ENCODE peak calls at places on chromosomes 13 and 19, in four cellular contexts. One of them, this sample, is unnamed.

GRCh38 chr19:23709347-23709746 is 22.3 kb upstream of the ZNF675 start:
- DNase-seq in K562: no peak
- DNase-seq in IMR-90: no peak
- DNase-seq in GM12878: no peak
- DNase-seq in this sample: no peak

GRCh38 chr13:110405597-110406450 is 98.7 kb downstream of the COL4A2 start:
- DNase-seq in K562: no peak
- DNase-seq in IMR-90: peak; percentile 89
- DNase-seq in GM12878: no peak
- DNase-seq in this sample: no peak

GRCh38 chr19:10142701-10143375 is 23.1 kb upstream of the EIF3G start:
- DNase-seq in GM12878: no peak
- DNase-seq in K562: no peak
- DNase-seq in IMR-90: no peak
- DNase-seq in this sample: no peak

GRCh38 chr13:48018637-48019036 is 17.6 kb upstream of the SUCLA2 start:
- DNase-seq in GM12878: no peak
- DNase-seq in K562: no peak
- DNase-seq in IMR-90: no peak
- DNase-seq in this sample: no peak

GRCh38 chr13:113947321-113948033 is 26.4 kb downstream of the C13orf46 start:
- DNase-seq in IMR-90: peak; percentile 43
- DNase-seq in K562: peak; percentile 53
- DNase-seq in GM12878: no peak
- DNase-seq in this sample: no peak

GRCh38 chr19:16106121-16106520 is 5.6 kb upstream of the RAB8A start:
- DNase-seq in GM12878: no peak
- DNase-seq in K562: peak; percentile 26
- DNase-seq in IMR-90: peak; percentile 53
- DNase-seq in this sample: no peak

GRCh38 chr13:111491659-111492058 is 171.2 kb downstream of the TEX29 start:
- DNase-seq in GM12878: no peak
- DNase-seq in K562: no peak
- DNase-seq in IMR-90: no peak
- DNase-seq in this sample: no peak

GRCh38 chr19:45636275-45636674 is 2.9 kb downstream of the EML2 start:
- DNase-seq in IMR-90: no peak
- DNase-seq in K562: no peak
- DNase-seq in GM12878: no peak
- DNase-seq in this sample: no peak

GRCh38 chr13:110832205-110832479 is 82.7 kb downstream of the ANKRD10 start:
- DNase-seq in IMR-90: no peak
- DNase-seq in GM12878: no peak
- DNase-seq in K562: no peak
- DNase-seq in this sample: no peak

GRCh38 chr19:7743425-7743841 is 3.9 kb downstream of the CD209 start:
- DNase-seq in GM12878: peak; percentile 53
- DNase-seq in IMR-90: no peak
- DNase-seq in K562: no peak
- DNase-seq in this sample: no peak

GRCh38 chr13:99967498-99967883 is 4.1 kb downstream of the ZIC5 start:
- DNase-seq in GM12878: no peak
- DNase-seq in K562: no peak
- DNase-seq in IMR-90: no peak
- DNase-seq in this sample: peak; percentile 20

GRCh38 chr19:17706750-17707181 is 12.5 kb upstream of the MAP1S start:
- DNase-seq in GM12878: no peak
- DNase-seq in IMR-90: peak; percentile 39
- DNase-seq in K562: peak; percentile 95
- DNase-seq in this sample: peak; percentile 87

GRCh38 chr19:35571406-35571965 is 8.0 kb upstream of the ATP4A start:
- DNase-seq in IMR-90: no peak
- DNase-seq in K562: no peak
- DNase-seq in GM12878: no peak
- DNase-seq in this sample: no peak

GRCh38 chr19:39236527-39236926 is 8.3 kb downstream of the IFNL3 start:
- DNase-seq in K562: no peak
- DNase-seq in IMR-90: no peak
- DNase-seq in GM12878: no peak
- DNase-seq in this sample: no peak

GRCh38 chr19:15101479-15102082 is 5.6 kb upstream of the SYDE1 start:
- DNase-seq in IMR-90: peak; percentile 56
- DNase-seq in K562: peak; percentile 42
- DNase-seq in GM12878: no peak
- DNase-seq in this sample: peak; percentile 54

GRCh38 chr13:46903748-46904147 is 6.9 kb upstream of the HTR2A start:
- DNase-seq in IMR-90: peak; percentile 17
- DNase-seq in GM12878: no peak
- DNase-seq in K562: no peak
- DNase-seq in this sample: no peak

GRCh38 chr13:76878043-76878442 is 8.2 kb downstream of the KCTD12 start:
- DNase-seq in GM12878: no peak
- DNase-seq in IMR-90: no peak
- DNase-seq in K562: no peak
- DNase-seq in this sample: no peak

GRCh38 chr13:99425485-99426341 is 75.6 kb upstream of the TM9SF2 start:
- DNase-seq in GM12878: peak; percentile 90
- DNase-seq in K562: no peak
- DNase-seq in IMR-90: no peak
- DNase-seq in this sample: no peak

GRCh38 chr19:41276231-41276630 is 12.1 kb downstream of the HNRNPUL1 start:
- DNase-seq in K562: no peak
- DNase-seq in GM12878: no peak
- DNase-seq in IMR-90: peak; percentile 35
- DNase-seq in this sample: no peak

GRCh38 chr19:42251572-42251990 is 3.3 kb downstream of the ERF start:
- DNase-seq in K562: no peak
- DNase-seq in GM12878: no peak
- DNase-seq in IMR-90: no peak
- DNase-seq in this sample: no peak

GRCh38 chr13:36344173-36344572 is 2.0 kb downstream of the SPART start:
- DNase-seq in IMR-90: peak; percentile 70
- DNase-seq in K562: peak; percentile 19
- DNase-seq in GM12878: no peak
- DNase-seq in this sample: no peak

GRCh38 chr13:30159446-30159839 is 147.9 kb downstream of the KATNAL1 start:
- DNase-seq in IMR-90: peak; percentile 94
- DNase-seq in GM12878: no peak
- DNase-seq in K562: no peak
- DNase-seq in this sample: no peak

GRCh38 chr19:16024266-16025107 is 51.8 kb upstream of the TPM4 start:
- DNase-seq in IMR-90: no peak
- DNase-seq in GM12878: no peak
- DNase-seq in K562: no peak
- DNase-seq in this sample: peak; percentile 9

GRCh38 chr19:7909471-7910067 is 5.1 kb upstream of the TGFBR3L start:
- DNase-seq in GM12878: no peak
- DNase-seq in IMR-90: no peak
- DNase-seq in K562: no peak
- DNase-seq in this sample: no peak

GRCh38 chr19:14425696-14426138 is 6.6 kb upstream of the DDX39A start:
- DNase-seq in IMR-90: peak; percentile 91
- DNase-seq in GM12878: no peak
- DNase-seq in K562: peak; percentile 49
- DNase-seq in this sample: no peak

GRCh38 chr13:51585234-51585672 is 991 bp downstream of the WDFY2 start:
- DNase-seq in IMR-90: peak; percentile 24
- DNase-seq in GM12878: no peak
- DNase-seq in K562: no peak
- DNase-seq in this sample: no peak

GRCh38 chr13:106471957-106472543 is 63.4 kb downstream of the EFNB2 start:
- DNase-seq in GM12878: no peak
- DNase-seq in IMR-90: peak; percentile 91
- DNase-seq in K562: peak; percentile 10
- DNase-seq in this sample: peak; percentile 24

GRCh38 chr13:36549126-36549702 is 116.9 kb downstream of the CCNA1 start:
- DNase-seq in IMR-90: no peak
- DNase-seq in K562: no peak
- DNase-seq in GM12878: no peak
- DNase-seq in this sample: no peak

GRCh38 chr19:34502582-34503545 is 21.3 kb downstream of the WTIP start:
- DNase-seq in IMR-90: peak; percentile 33
- DNase-seq in K562: no peak
- DNase-seq in GM12878: no peak
- DNase-seq in this sample: peak; percentile 9

GRCh38 chr13:45361596-45362206 is 20.7 kb upstream of the TPT1 start:
- DNase-seq in IMR-90: peak; percentile 67
- DNase-seq in GM12878: no peak
- DNase-seq in K562: peak; percentile 32
- DNase-seq in this sample: no peak

GRCh38 chr13:98481511-98481951 is 95.4 kb downstream of the STK24 start:
- DNase-seq in IMR-90: peak; percentile 30
- DNase-seq in GM12878: no peak
- DNase-seq in K562: no peak
- DNase-seq in this sample: no peak

GRCh38 chr19:47704024-47704423 is 9.2 kb upstream of the EHD2 start:
- DNase-seq in IMR-90: peak; percentile 99
- DNase-seq in GM12878: no peak
- DNase-seq in K562: no peak
- DNase-seq in this sample: no peak

GRCh38 chr19:58497634-58498170 is 14.1 kb downstream of the SLC27A5 start:
- DNase-seq in GM12878: no peak
- DNase-seq in IMR-90: no peak
- DNase-seq in K562: no peak
- DNase-seq in this sample: no peak

GRCh38 chr19:58491393-58491792 is 15.2 kb downstream of the ZNF446 start:
- DNase-seq in IMR-90: no peak
- DNase-seq in GM12878: no peak
- DNase-seq in K562: no peak
- DNase-seq in this sample: no peak

GRCh38 chr19:58492265-58492664 is 16.1 kb downstream of the ZNF446 start:
- DNase-seq in IMR-90: no peak
- DNase-seq in K562: no peak
- DNase-seq in GM12878: no peak
- DNase-seq in this sample: no peak
- H3K9ac ChIP-seq in IMR-90: no peak overlapping the region
- H3K9ac ChIP-seq in K562: no peak overlapping the region
- H3K9ac ChIP-seq in GM12878: no peak overlapping the region
- H3K9ac ChIP-seq in this sample: no peak overlapping the region

DNA sequence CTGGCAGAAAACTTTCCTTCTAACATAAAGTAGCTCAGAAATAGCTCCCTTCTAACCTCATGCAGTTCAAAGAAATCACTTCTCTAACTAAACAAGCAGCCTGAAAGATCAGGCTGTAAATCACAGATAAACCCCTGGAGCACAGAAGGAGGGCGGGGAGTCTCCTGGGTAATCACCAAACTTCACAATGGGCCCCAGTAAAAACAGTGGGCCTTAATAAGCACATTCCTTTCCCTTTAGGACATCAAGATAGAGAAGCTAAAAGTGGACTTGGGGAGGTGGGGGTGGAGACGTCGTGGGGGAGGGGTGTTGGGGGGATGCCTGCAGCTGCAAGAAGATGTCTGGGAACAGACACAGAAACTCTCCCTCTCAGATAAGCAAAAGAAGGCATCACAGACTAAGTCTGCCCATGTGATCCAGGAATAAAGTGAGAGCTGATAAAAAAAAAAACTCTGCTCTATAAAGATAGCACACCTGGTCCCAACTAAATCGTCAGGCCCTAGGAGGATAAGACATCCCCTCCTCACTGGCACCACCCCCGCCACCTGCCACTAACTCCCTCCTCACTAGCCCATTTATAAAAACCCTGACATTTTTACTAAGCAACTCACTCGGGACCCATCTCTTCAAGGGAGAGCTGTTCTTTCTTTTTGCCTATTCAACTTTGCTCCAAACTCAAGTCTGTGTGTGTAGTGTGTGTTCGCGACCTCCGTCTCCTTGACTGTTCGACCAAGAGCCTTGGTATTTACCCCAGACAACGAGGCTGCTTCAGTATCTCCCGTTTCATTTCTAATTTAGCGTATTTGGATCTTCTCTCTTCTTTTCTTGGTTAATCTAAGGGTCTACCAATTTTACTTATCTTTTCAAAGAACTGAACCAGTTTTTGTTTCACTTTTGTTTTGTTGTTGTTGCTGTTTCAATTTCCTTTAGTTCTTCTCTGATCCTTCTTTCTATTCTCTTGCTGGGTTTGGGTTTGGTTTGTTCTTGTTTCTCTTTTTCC is 31.7 kb downstream of the DNAJC15 start:
- DNase-seq in IMR-90: peak; percentile 87
- DNase-seq in GM12878: no peak
- DNase-seq in K562: no peak
- DNase-seq in this sample: no peak
- TF ChIP-seq RCOR1 in IMR-90: no peak
- TF ChIP-seq RCOR1 in GM12878: no peak
- TF ChIP-seq RCOR1 in K562: no peak
- TF ChIP-seq RCOR1 in this sample: no peak

DNA sequence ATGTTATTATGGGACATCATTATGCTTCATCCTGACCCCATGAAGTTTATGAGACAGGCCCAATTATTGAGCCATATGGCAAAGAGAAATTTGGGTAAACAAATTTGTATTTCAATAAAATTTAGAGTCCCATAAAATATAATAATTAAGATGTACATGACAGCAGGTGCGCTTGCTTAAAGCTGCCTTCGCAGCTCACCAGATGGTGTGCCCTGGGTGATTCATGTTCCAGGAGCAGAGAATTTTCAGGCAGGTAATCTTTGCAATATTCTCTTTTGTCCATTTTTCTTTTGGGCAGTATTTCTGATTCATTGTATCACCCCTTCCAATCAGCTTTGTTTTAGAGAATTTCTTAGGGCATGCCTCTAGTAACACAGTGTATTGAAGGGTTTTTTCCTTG is 39.6 kb upstream of the WASF3 start:
- DNase-seq in IMR-90: no peak
- DNase-seq in GM12878: no peak
- DNase-seq in K562: no peak
- DNase-seq in this sample: no peak
- H3K9ac ChIP-seq in IMR-90: no peak overlapping the region
- H3K9ac ChIP-seq in GM12878: no peak overlapping the region
- H3K9ac ChIP-seq in K562: no peak overlapping the region
- H3K9ac ChIP-seq in this sample: no peak overlapping the region

DNA sequence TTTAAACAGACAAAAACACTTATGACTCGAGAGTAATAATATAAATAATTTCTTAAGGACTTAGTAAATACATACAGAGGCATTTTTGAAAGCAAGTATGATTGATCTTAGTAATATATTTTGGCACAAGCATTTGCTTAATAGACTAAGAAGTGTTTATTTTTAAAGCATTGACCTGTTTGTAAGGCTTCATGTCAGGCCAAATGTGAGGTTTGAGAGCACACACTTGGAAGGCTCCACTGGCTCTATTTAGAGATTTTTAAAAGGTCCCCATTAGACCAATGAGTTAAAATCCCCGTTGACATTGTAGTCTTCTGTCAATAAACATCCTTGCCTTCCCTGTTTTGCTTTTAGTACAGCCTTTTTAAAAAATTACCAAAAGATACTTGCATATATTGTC is 50.4 kb downstream of the ATP8A2 start:
- DNase-seq in K562: no peak
- DNase-seq in GM12878: no peak
- DNase-seq in IMR-90: no peak
- DNase-seq in this sample: no peak
- TF ChIP-seq RCOR1 in K562: no peak
- TF ChIP-seq RCOR1 in GM12878: no peak
- TF ChIP-seq RCOR1 in IMR-90: no peak
- TF ChIP-seq RCOR1 in this sample: no peak